ENCODE peak calls at places on chromosomes 7 and 10, in four cellular contexts. One of them, this sample, is unnamed.

GRCh38 chr7:22779697-22780096 is 43.0 kb downstream of the TOMM7 start:
- DNase-seq in H54: no peak
- DNase-seq in endothelial cell: no peak
- DNase-seq in sciatic nerve: no peak
- DNase-seq in this sample: no peak

GRCh38 chr7:391961-392524 is 102.1 kb downstream of the FOXL3 start:
- DNase-seq in endothelial cell: no peak
- DNase-seq in H54: no peak
- DNase-seq in sciatic nerve: peak; percentile 30
- DNase-seq in this sample: no peak

GRCh38 chr10:51007781-51008180 is 66.5 kb upstream of the PRKG1 start:
- DNase-seq in sciatic nerve: no peak
- DNase-seq in endothelial cell: no peak
- DNase-seq in H54: no peak
- DNase-seq in this sample: no peak

GRCh38 chr7:47518827-47519226 is 63.1 kb downstream of the TNS3 start:
- DNase-seq in H54: peak; percentile 72
- DNase-seq in sciatic nerve: no peak
- DNase-seq in endothelial cell: no peak
- DNase-seq in this sample: no peak

GRCh38 chr7:107014381-107015023 is 30.0 kb upstream of the PRKAR2B start:
- DNase-seq in H54: no peak
- DNase-seq in endothelial cell: no peak
- DNase-seq in sciatic nerve: no peak
- DNase-seq in this sample: no peak

GRCh38 chr7:5478568-5479045 is 55.0 kb upstream of the TNRC18 start:
- DNase-seq in sciatic nerve: no peak
- DNase-seq in endothelial cell: no peak
- DNase-seq in H54: no peak
- DNase-seq in this sample: peak; percentile 64

GRCh38 chr7:47846117-47846836 is 102.0 kb downstream of the PKD1L1 start:
- DNase-seq in endothelial cell: no peak
- DNase-seq in H54: peak; percentile 67
- DNase-seq in sciatic nerve: no peak
- DNase-seq in this sample: no peak

GRCh38 chr7:475425-475728 is 44.3 kb downstream of the PDGFA start:
- DNase-seq in endothelial cell: no peak
- DNase-seq in sciatic nerve: no peak
- DNase-seq in H54: no peak
- DNase-seq in this sample: no peak

GRCh38 chr7:14389052-14389988 is 399.9 kb upstream of the ETV1 start:
- DNase-seq in endothelial cell: no peak
- DNase-seq in sciatic nerve: no peak
- DNase-seq in H54: no peak
- DNase-seq in this sample: no peak

GRCh38 chr10:117541909-117542705 is 439 bp upstream of the EMX2 start:
- DNase-seq in endothelial cell: peak; percentile 74
- DNase-seq in sciatic nerve: no peak
- DNase-seq in H54: no peak
- DNase-seq in this sample: no peak

GRCh38 chr10:104037261-104037951 is 48.3 kb downstream of the COL17A1 start:
- DNase-seq in H54: no peak
- DNase-seq in sciatic nerve: no peak
- DNase-seq in endothelial cell: no peak
- DNase-seq in this sample: no peak

GRCh38 chr7:131130324-131130723 is 197.4 kb upstream of the MKLN1 start:
- DNase-seq in endothelial cell: no peak
- DNase-seq in H54: no peak
- DNase-seq in sciatic nerve: no peak
- DNase-seq in this sample: no peak

GRCh38 chr7:88226886-88227516 is 7.2 kb upstream of the SRI start:
- DNase-seq in sciatic nerve: no peak
- DNase-seq in endothelial cell: no peak
- DNase-seq in H54: no peak
- DNase-seq in this sample: no peak

GRCh38 chr7:92754756-92755581 is 81.4 kb downstream of the CDK6 start:
- DNase-seq in H54: no peak
- DNase-seq in sciatic nerve: no peak
- DNase-seq in endothelial cell: no peak
- DNase-seq in this sample: peak; percentile 83

GRCh38 chr7:149558149-149558861 is 60.7 kb upstream of the ZNF746 start:
- DNase-seq in H54: peak; percentile 78
- DNase-seq in sciatic nerve: no peak
- DNase-seq in endothelial cell: no peak
- DNase-seq in this sample: no peak

GRCh38 chr10:35852721-35853120 is 210.6 kb upstream of the FZD8 start:
- DNase-seq in H54: no peak
- DNase-seq in endothelial cell: no peak
- DNase-seq in sciatic nerve: no peak
- DNase-seq in this sample: no peak

This sample was measured in NB4.